ENCODE peak calls at places on chromosome 15, in seven cellular contexts. One of them, this sample, is unnamed.

GRCh38 chr15:49225572-49226281 is 55.7 kb downstream of the GALK2 start:
- DNase-seq in pancreas: no peak
- DNase-seq in OCI-LY7: no peak
- DNase-seq in cardiac muscle cell: peak; percentile 81
- DNase-seq in fibroblast of mammary gland: peak; percentile 31
- DNase-seq in fibroblast of villous mesenchyme: peak; percentile 78
- DNase-seq in mammary epithelial cell: peak; percentile 46
- DNase-seq in this sample: no peak

GRCh38 chr15:73568881-73569280 is 64.3 kb downstream of the NPTN start:
- DNase-seq in pancreas: no peak
- DNase-seq in OCI-LY7: no peak
- DNase-seq in cardiac muscle cell: no peak
- DNase-seq in fibroblast of mammary gland: no peak
- DNase-seq in fibroblast of villous mesenchyme: no peak
- DNase-seq in mammary epithelial cell: no peak
- DNase-seq in this sample: no peak

GRCh38 chr15:64507293-64507802 is 47.0 kb downstream of the ZNF609 start:
- DNase-seq in pancreas: peak; percentile 65
- DNase-seq in OCI-LY7: peak; percentile 62
- DNase-seq in cardiac muscle cell: peak; percentile 97
- DNase-seq in fibroblast of mammary gland: peak; percentile 81
- DNase-seq in fibroblast of villous mesenchyme: peak; percentile 96
- DNase-seq in mammary epithelial cell: peak; percentile 55
- DNase-seq in this sample: peak; percentile 82

GRCh38 chr15:52695146-52695545 is 16.0 kb upstream of the ATOSA start:
- DNase-seq in pancreas: no peak
- DNase-seq in OCI-LY7: no peak
- DNase-seq in cardiac muscle cell: no peak
- DNase-seq in fibroblast of mammary gland: no peak
- DNase-seq in fibroblast of villous mesenchyme: no peak
- DNase-seq in mammary epithelial cell: no peak
- DNase-seq in this sample: no peak

GRCh38 chr15:98513428-98513991 is 134.8 kb upstream of the IGF1R start:
- DNase-seq in pancreas: no peak
- DNase-seq in OCI-LY7: no peak
- DNase-seq in cardiac muscle cell: no peak
- DNase-seq in fibroblast of mammary gland: no peak
- DNase-seq in fibroblast of villous mesenchyme: no peak
- DNase-seq in mammary epithelial cell: no peak
- DNase-seq in this sample: no peak

GRCh38 chr15:31574761-31575160 is 248.1 kb downstream of the KLF13 start:
- DNase-seq in pancreas: no peak
- DNase-seq in OCI-LY7: no peak
- DNase-seq in cardiac muscle cell: peak; percentile 7
- DNase-seq in fibroblast of mammary gland: no peak
- DNase-seq in fibroblast of villous mesenchyme: no peak
- DNase-seq in mammary epithelial cell: no peak
- DNase-seq in this sample: no peak

GRCh38 chr15:70523634-70524033 is 239.7 kb downstream of the UACA start:
- DNase-seq in pancreas: no peak
- DNase-seq in OCI-LY7: no peak
- DNase-seq in cardiac muscle cell: no peak
- DNase-seq in fibroblast of mammary gland: no peak
- DNase-seq in fibroblast of villous mesenchyme: no peak
- DNase-seq in mammary epithelial cell: no peak
- DNase-seq in this sample: no peak

GRCh38 chr15:55564347-55565145 is 23.6 kb downstream of the PYGO1 start:
- DNase-seq in pancreas: no peak
- DNase-seq in OCI-LY7: no peak
- DNase-seq in cardiac muscle cell: no peak
- DNase-seq in fibroblast of mammary gland: no peak
- DNase-seq in fibroblast of villous mesenchyme: no peak
- DNase-seq in mammary epithelial cell: no peak
- DNase-seq in this sample: no peak

GRCh38 chr15:80825361-80826030 is 46.3 kb downstream of the CEMIP start:
- DNase-seq in pancreas: no peak
- DNase-seq in OCI-LY7: no peak
- DNase-seq in cardiac muscle cell: peak; percentile 33
- DNase-seq in fibroblast of mammary gland: peak; percentile 4
- DNase-seq in fibroblast of villous mesenchyme: no peak
- DNase-seq in mammary epithelial cell: peak; percentile 12
- DNase-seq in this sample: no peak

GRCh38 chr15:34855893-34856292 is 60.5 kb upstream of the ACTC1 start:
- DNase-seq in pancreas: no peak
- DNase-seq in OCI-LY7: no peak
- DNase-seq in cardiac muscle cell: peak; percentile 11
- DNase-seq in fibroblast of mammary gland: peak; percentile 43
- DNase-seq in fibroblast of villous mesenchyme: no peak
- DNase-seq in mammary epithelial cell: peak; percentile 61
- DNase-seq in this sample: no peak

GRCh38 chr15:85623648-85624047 is 171.1 kb downstream of the KLHL25 start:
- DNase-seq in pancreas: no peak
- DNase-seq in OCI-LY7: no peak
- DNase-seq in cardiac muscle cell: peak; percentile 33
- DNase-seq in fibroblast of mammary gland: peak; percentile 55
- DNase-seq in fibroblast of villous mesenchyme: no peak
- DNase-seq in mammary epithelial cell: peak; percentile 38
- DNase-seq in this sample: no peak

GRCh38 chr15:41732487-41732886 is 41.8 kb upstream of the MAPKBP1 start:
- DNase-seq in pancreas: no peak
- DNase-seq in OCI-LY7: no peak
- DNase-seq in cardiac muscle cell: no peak
- DNase-seq in fibroblast of mammary gland: no peak
- DNase-seq in fibroblast of villous mesenchyme: no peak
- DNase-seq in mammary epithelial cell: no peak
- DNase-seq in this sample: no peak

GRCh38 chr15:44340410-44340809 is 51.9 kb downstream of the GOLM2 start:
- DNase-seq in pancreas: no peak
- DNase-seq in OCI-LY7: no peak
- DNase-seq in cardiac muscle cell: peak; percentile 72
- DNase-seq in fibroblast of mammary gland: peak; percentile 67
- DNase-seq in fibroblast of villous mesenchyme: peak; percentile 71
- DNase-seq in mammary epithelial cell: peak; percentile 86
- DNase-seq in this sample: peak; percentile 38

GRCh38 chr15:81265256-81265943 is 58.5 kb downstream of the STARD5 start:
- DNase-seq in pancreas: no peak
- DNase-seq in OCI-LY7: peak; percentile 82
- DNase-seq in cardiac muscle cell: no peak
- DNase-seq in fibroblast of mammary gland: no peak
- DNase-seq in fibroblast of villous mesenchyme: no peak
- DNase-seq in mammary epithelial cell: no peak
- DNase-seq in this sample: no peak

GRCh38 chr15:33737687-33738606 is 230.3 kb upstream of the CHRM5 start:
- DNase-seq in pancreas: no peak
- DNase-seq in OCI-LY7: peak; percentile 49
- DNase-seq in cardiac muscle cell: peak; percentile 39
- DNase-seq in fibroblast of mammary gland: peak; percentile 41
- DNase-seq in fibroblast of villous mesenchyme: peak; percentile 26
- DNase-seq in mammary epithelial cell: peak; percentile 13
- DNase-seq in this sample: no peak

GRCh38 chr15:66635817-66636216 is 66.2 kb upstream of the SMAD6 start:
- DNase-seq in pancreas: no peak
- DNase-seq in OCI-LY7: no peak
- DNase-seq in cardiac muscle cell: no peak
- DNase-seq in fibroblast of mammary gland: no peak
- DNase-seq in fibroblast of villous mesenchyme: no peak
- DNase-seq in mammary epithelial cell: no peak
- DNase-seq in this sample: no peak

GRCh38 chr15:63497642-63498100 is 6.7 kb upstream of the USP3 start:
- DNase-seq in pancreas: no peak
- DNase-seq in OCI-LY7: peak; percentile 85
- DNase-seq in cardiac muscle cell: peak; percentile 43
- DNase-seq in fibroblast of mammary gland: no peak
- DNase-seq in fibroblast of villous mesenchyme: peak; percentile 79
- DNase-seq in mammary epithelial cell: no peak
- DNase-seq in this sample: no peak

GRCh38 chr15:75666823-75667501 is 19.2 kb downstream of the SNX33 start:
- DNase-seq in pancreas: no peak
- DNase-seq in OCI-LY7: no peak
- DNase-seq in cardiac muscle cell: peak; percentile 97
- DNase-seq in fibroblast of mammary gland: peak; percentile 99
- DNase-seq in fibroblast of villous mesenchyme: peak; percentile 97
- DNase-seq in mammary epithelial cell: peak; percentile 99
- DNase-seq in this sample: peak; percentile 89

DNA sequence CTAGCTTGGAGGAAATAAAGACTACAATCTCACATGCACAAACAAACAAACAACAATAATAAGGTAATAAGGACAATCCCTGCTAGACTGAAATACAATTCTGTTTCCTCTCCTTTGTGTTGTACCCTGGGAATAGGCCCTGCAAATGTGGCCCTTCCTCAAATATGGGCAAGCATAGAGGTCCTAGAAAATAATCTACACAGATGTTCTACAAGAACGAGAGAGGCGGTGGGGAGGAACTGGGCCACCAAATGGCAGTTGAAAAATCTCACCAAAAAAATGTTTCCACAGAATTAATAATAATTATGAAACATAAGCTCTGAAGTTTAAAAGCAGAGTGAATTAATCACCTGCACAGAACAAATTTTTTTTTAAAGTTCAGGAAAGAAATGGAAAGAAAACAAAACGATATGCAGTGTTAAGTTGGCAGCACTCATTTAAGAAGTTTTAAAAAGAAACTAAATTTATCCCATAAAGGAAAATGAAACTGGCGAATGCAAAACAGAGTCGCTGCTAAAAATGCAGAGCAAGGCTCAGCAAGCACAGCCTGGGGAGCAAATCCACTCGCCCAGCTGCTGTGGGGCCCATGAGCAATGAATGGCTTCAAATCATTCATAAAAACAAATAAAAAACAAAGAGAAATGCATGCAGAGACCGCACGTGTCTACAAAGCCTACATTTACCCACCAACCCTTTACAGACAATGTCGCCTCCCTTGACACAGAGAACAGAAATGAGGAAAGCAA is 475.4 kb downstream of the OCA2 start:
- DNase-seq in pancreas: no peak
- DNase-seq in OCI-LY7: peak; percentile 3
- DNase-seq in cardiac muscle cell: no peak
- DNase-seq in fibroblast of mammary gland: no peak
- DNase-seq in fibroblast of villous mesenchyme: no peak
- DNase-seq in mammary epithelial cell: no peak
- DNase-seq in this sample: no peak
- H3K4me3 ChIP-seq in pancreas: no peak overlapping the region
- H3K4me3 ChIP-seq in OCI-LY7: no peak overlapping the region
- H3K4me3 ChIP-seq in cardiac muscle cell: no peak overlapping the region
- H3K4me3 ChIP-seq in fibroblast of mammary gland: no peak overlapping the region
- H3K4me3 ChIP-seq in fibroblast of villous mesenchyme: no peak overlapping the region
- H3K4me3 ChIP-seq in mammary epithelial cell: no peak overlapping the region
- H3K4me3 ChIP-seq in this sample: no peak overlapping the region

GRCh38 chr15:29470794-29471193 is 201.2 kb upstream of the NSMCE3 start:
- DNase-seq in pancreas: no peak
- DNase-seq in OCI-LY7: no peak
- DNase-seq in cardiac muscle cell: no peak
- DNase-seq in fibroblast of mammary gland: no peak
- DNase-seq in fibroblast of villous mesenchyme: no peak
- DNase-seq in mammary epithelial cell: no peak
- DNase-seq in this sample: peak; percentile 31

GRCh38 chr15:29470311-29470710 is 200.7 kb upstream of the NSMCE3 start:
- DNase-seq in pancreas: no peak
- DNase-seq in OCI-LY7: no peak
- DNase-seq in cardiac muscle cell: no peak
- DNase-seq in fibroblast of mammary gland: no peak
- DNase-seq in fibroblast of villous mesenchyme: no peak
- DNase-seq in mammary epithelial cell: no peak
- DNase-seq in this sample: no peak

GRCh38 chr15:29471306-29471705 is 201.7 kb upstream of the NSMCE3 start:
- DNase-seq in pancreas: no peak
- DNase-seq in OCI-LY7: no peak
- DNase-seq in cardiac muscle cell: no peak
- DNase-seq in fibroblast of mammary gland: no peak
- DNase-seq in fibroblast of villous mesenchyme: no peak
- DNase-seq in mammary epithelial cell: no peak
- DNase-seq in this sample: no peak

GRCh38 chr15:29472901-29473423 is 203.3 kb upstream of the NSMCE3 start:
- DNase-seq in pancreas: no peak
- DNase-seq in OCI-LY7: no peak
- DNase-seq in cardiac muscle cell: no peak
- DNase-seq in fibroblast of mammary gland: no peak
- DNase-seq in fibroblast of villous mesenchyme: no peak
- DNase-seq in mammary epithelial cell: no peak
- DNase-seq in this sample: no peak

DNA sequence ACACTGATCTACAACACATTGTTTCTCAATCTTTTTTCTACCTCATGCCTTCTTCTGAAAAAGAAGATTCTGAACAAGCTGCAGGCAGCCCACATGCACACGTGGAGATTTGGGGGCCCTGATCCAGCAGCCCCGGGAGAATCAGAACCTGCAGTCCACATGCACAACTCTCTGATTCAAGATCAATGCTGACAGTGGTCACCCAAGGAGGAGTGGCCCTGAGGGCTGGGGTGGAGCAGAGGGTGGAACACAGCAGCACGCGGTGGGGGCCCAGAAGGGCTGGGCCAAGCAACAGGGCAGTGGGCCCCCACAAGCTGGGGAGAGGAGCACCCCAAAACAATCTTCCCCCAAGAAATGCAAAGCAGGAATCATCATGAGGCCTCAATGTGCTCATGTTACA is 202.1 kb upstream of the NSMCE3 start:
- DNase-seq in pancreas: no peak
- DNase-seq in OCI-LY7: no peak
- DNase-seq in cardiac muscle cell: no peak
- DNase-seq in fibroblast of mammary gland: no peak
- DNase-seq in fibroblast of villous mesenchyme: no peak
- DNase-seq in mammary epithelial cell: no peak
- DNase-seq in this sample: no peak
- H3K4me3 ChIP-seq in pancreas: no peak overlapping the region
- H3K4me3 ChIP-seq in OCI-LY7: no peak overlapping the region
- H3K4me3 ChIP-seq in cardiac muscle cell: no peak overlapping the region
- H3K4me3 ChIP-seq in fibroblast of mammary gland: no peak overlapping the region
- H3K4me3 ChIP-seq in fibroblast of villous mesenchyme: no peak overlapping the region
- H3K4me3 ChIP-seq in mammary epithelial cell: no peak overlapping the region
- H3K4me3 ChIP-seq in this sample: no peak overlapping the region

GRCh38 chr15:61584410-61584809 is 355.3 kb upstream of the RORA start:
- DNase-seq in pancreas: no peak
- DNase-seq in OCI-LY7: no peak
- DNase-seq in cardiac muscle cell: peak; percentile 6
- DNase-seq in fibroblast of mammary gland: peak; percentile 30
- DNase-seq in fibroblast of villous mesenchyme: peak; percentile 1
- DNase-seq in mammary epithelial cell: peak; percentile 23
- DNase-seq in this sample: no peak

DNA sequence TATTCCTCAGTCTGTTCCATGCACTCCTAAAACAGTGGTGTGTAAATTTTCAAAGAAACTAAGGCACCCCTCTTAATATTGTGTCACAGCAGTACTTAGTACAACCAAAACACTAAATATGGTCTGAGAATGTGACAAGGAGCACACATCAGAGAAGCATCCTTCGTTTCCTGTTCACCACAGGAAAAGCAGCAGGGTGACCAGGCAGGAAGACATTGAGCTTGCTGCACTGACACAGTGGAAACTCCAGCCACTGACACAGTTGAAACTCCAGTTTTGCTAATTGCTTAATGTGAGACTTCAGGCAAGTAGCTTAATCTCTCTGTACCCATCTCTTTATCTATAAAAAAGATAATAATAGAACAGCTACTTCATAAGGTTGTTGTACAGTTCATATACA is 353.0 kb upstream of the RORA start:
- DNase-seq in pancreas: no peak
- DNase-seq in OCI-LY7: no peak
- DNase-seq in cardiac muscle cell: no peak
- DNase-seq in fibroblast of mammary gland: no peak
- DNase-seq in fibroblast of villous mesenchyme: no peak
- DNase-seq in mammary epithelial cell: no peak
- DNase-seq in this sample: no peak
- H3K4me3 ChIP-seq in pancreas: no peak overlapping the region
- H3K4me3 ChIP-seq in OCI-LY7: no peak overlapping the region
- H3K4me3 ChIP-seq in cardiac muscle cell: no peak overlapping the region
- H3K4me3 ChIP-seq in fibroblast of mammary gland: no peak overlapping the region
- H3K4me3 ChIP-seq in fibroblast of villous mesenchyme: no peak overlapping the region
- H3K4me3 ChIP-seq in mammary epithelial cell: no peak overlapping the region
- H3K4me3 ChIP-seq in this sample: no peak overlapping the region

GRCh38 chr15:47987908-47988532 is 132.8 kb upstream of the SLC24A5 start:
- DNase-seq in pancreas: no peak
- DNase-seq in OCI-LY7: peak; percentile 69
- DNase-seq in cardiac muscle cell: peak; percentile 81
- DNase-seq in fibroblast of mammary gland: peak; percentile 73
- DNase-seq in fibroblast of villous mesenchyme: peak; percentile 71
- DNase-seq in mammary epithelial cell: peak; percentile 32
- DNase-seq in this sample: peak; percentile 25
- H3K4me3 ChIP-seq in pancreas: no peak overlapping the region
- H3K4me3 ChIP-seq in OCI-LY7: no peak overlapping the region
- H3K4me3 ChIP-seq in cardiac muscle cell: no peak overlapping the region
- H3K4me3 ChIP-seq in fibroblast of mammary gland: no peak overlapping the region
- H3K4me3 ChIP-seq in fibroblast of villous mesenchyme: no peak overlapping the region
- H3K4me3 ChIP-seq in mammary epithelial cell: no peak overlapping the region
- H3K4me3 ChIP-seq in this sample: no peak overlapping the region

This sample was measured in kidney epithelial cell.